ENCODE peak calls at places on chromosome 19, in eight cellular contexts. S is transverse colon, P is A549, E is nephron progenitor cell, R is IMR-90, Q is HepG2, Y is HFFc6, Z is retinal pigment epithelial cell. M is an unnamed sample.

GRCh38 chr19:30385174-30385573 is 13.0 kb downstream of the ZNF536 start:
- DNase-seq in S (no peak), P (no peak), E (no peak), R (no peak), Q (no peak), Y (no peak), Z (no peak), M (no peak)

GRCh38 chr19:12884926-12885748 is 1.9 kb downstream of the KLF1 start:
- DNase-seq in S (peak), P (peak), E (peak), R (peak), Q (peak), Y (no peak), Z (no peak), M (peak)

GRCh38 chr19:45125975-45126493 is 33.1 kb downstream of the PPP1R37 start:
- DNase-seq in S (peak), P (peak), E (peak), R (peak), Q (peak), Y (peak), Z (no peak), M (peak)

GRCh38 chr19:13008926-13009787 is 13.9 kb downstream of the NFIX start:
- DNase-seq in S (no peak), P (no peak), E (no peak), R (no peak), Q (no peak), Y (no peak), Z (no peak), M (no peak)

GRCh38 chr19:34310494-34310981 is 54.5 kb upstream of the GPI start:
- DNase-seq in S (peak), P (no peak), E (no peak), R (no peak), Q (no peak), Y (no peak), Z (no peak), M (no peak)

GRCh38 chr19:12838182-12838890 is at the start of gene MAST1:
- DNase-seq in S (peak), P (peak), E (peak), R (no peak), Q (no peak), Y (no peak), Z (no peak), M (peak)

GRCh38 chr19:31175564-31176348 is 173.5 kb downstream of the TSHZ3 start:
- DNase-seq in S (no peak), P (no peak), E (no peak), R (no peak), Q (no peak), Y (no peak), Z (no peak), M (no peak)

GRCh38 chr19:18760440-18761383 is 30.4 kb downstream of the COMP start:
- DNase-seq in S (no peak), P (no peak), E (no peak), R (no peak), Q (no peak), Y (no peak), Z (no peak), M (no peak)

GRCh38 chr19:6532244-6532999 is 1.6 kb downstream of the TNFSF9 start:
- DNase-seq in S (no peak), P (peak), E (no peak), R (no peak), Q (no peak), Y (no peak), Z (no peak), M (no peak)

GRCh38 chr19:48271531-48272151 is 1.8 kb downstream of the ZNF114 start:
- DNase-seq in S (peak), P (peak), E (peak), R (peak), Q (peak), Y (peak), Z (no peak), M (peak)

GRCh38 chr19:50658438-50659317 is 9.4 kb downstream of the C19orf81 start:
- DNase-seq in S (peak), P (peak), E (peak), R (peak), Q (no peak), Y (no peak), Z (no peak), M (peak)

GRCh38 chr19:3766520-3766919 is 4.0 kb downstream of the MRPL54 start:
- DNase-seq in S (no peak), P (no peak), E (no peak), R (no peak), Q (no peak), Y (no peak), Z (no peak), M (no peak)

GRCh38 chr19:51861870-51862622 is 25.7 kb downstream of the ZNF577 start:
- DNase-seq in S (no peak), P (no peak), E (no peak), R (no peak), Q (no peak), Y (no peak), Z (no peak), M (no peak)

GRCh38 chr19:17210296-17210695 is 4.9 kb upstream of the USE1 start:
- DNase-seq in S (no peak), P (no peak), E (no peak), R (peak), Q (no peak), Y (no peak), Z (no peak), M (no peak)

GRCh38 chr19:30877591-30878230 is 471.5 kb downstream of the TSHZ3 start:
- DNase-seq in S (no peak), P (no peak), E (no peak), R (no peak), Q (no peak), Y (no peak), Z (no peak), M (no peak)

GRCh38 chr19:10095622-10095947 is 6.9 kb downstream of the ANGPTL6 start:
- DNase-seq in S (no peak), P (no peak), E (no peak), R (no peak), Q (no peak), Y (no peak), Z (no peak), M (no peak)

DNA sequence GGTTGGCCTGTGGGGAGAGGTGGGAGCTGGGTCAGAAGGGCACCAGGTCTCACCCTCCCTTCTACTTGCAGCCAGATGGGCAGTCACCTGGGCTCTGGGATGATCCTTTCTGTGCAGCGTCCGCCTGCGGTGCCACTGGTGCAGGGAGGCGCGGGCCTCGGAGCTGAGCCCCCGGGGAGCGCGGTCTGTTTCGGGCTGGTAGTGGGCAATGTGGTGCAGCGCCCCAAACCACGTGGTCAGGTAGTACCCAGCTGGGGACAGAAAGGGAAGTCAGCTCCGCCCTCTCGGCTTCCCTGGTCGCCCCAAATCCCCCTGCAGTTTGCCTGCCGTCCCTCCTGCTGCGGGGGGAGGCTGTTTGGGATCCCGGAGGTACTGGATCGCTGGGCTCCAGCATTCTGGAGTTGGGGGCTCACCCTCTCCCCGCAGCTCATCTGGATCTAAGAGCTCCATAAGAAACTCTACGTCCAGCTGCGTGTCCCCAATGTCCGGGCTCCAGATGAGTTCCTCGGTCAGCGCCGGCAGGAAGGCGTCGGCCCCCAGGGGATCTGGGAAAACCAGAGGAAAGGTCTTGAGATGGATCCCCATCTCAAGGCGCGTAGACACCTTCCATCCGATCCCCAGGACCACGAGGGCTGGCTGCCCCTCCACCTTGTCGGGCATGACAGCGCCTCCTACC is 8.8 kb downstream of the RINL start:
- DNase-seq in S (peak), P (no peak), E (no peak), R (no peak), Q (no peak), Y (no peak), Z (no peak), M (no peak)
- TF ChIP-seq CTCF in S (no peak), P (no peak), E (no peak), R (no peak), Q (no peak), Y (no peak), Z (no peak), M (no peak)

DNA sequence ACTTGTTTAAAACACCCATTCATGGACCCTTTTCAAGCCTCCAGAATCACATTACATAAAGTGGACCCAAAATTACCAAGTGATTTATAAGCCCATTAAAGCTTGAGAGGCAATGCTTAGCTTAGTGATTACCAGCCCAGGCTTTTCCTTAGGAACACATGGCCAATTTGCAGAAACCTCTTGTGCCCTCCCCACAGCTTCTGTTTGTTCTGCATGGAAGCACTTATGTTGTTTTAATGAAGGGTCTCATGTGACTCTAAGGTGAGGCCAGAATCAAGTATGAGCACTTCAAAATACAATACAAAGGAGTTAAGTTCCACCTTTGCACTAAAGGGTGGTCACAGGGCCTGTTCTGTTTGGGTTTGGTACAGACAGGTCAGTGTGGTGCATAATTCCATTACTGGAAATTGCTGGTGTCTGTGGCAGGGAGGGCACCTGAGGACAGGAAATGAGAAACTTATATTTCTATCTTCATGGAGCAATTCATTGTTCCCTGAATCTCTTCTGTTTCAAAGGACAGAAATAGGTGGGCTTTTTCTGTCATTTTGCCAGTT is 15.3 kb downstream of the ZNF486 start:
- DNase-seq in S (no peak), P (no peak), E (no peak), R (no peak), Q (no peak), Y (no peak), Z (no peak), M (no peak)
- TF ChIP-seq CTCF in S (no peak), P (no peak), E (no peak), R (no peak), Q (no peak), Y (no peak), Z (no peak), M (no peak)

DNA sequence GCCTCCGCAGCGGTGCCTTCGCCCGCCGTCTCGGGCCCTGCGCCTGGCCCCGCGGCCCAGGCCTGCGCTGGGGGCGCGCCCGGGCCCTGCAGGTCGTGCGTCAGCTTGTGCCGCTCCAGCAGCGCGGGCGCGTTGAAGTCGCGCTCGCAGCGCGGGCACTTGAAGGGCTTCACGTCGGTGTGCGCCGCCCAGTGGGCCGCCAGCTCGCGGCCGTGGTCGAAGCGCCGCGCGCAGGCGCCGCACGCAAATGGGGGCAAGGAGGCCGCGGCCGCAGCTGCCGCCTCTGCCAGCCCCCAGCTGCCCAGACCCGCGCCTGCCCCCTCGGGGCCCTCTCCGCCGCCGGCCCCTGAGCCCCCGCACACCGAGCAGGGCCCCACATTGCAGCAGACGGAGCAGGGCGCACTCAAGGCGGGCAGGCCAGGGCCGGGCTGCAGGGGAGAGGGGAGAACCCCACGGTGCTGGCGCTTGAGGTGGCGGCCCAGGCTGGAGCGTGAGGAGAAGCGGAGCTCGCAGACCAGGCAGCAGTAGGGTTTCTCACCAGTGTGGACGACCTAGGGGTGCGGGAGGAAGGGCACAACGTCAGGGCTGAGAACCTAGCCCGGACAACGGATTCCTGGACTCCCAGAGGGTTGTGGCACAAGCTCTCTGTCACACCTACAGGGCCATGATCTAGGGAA is 6.1 kb downstream of the FIZ1 start:
- DNase-seq in S (no peak), P (no peak), E (no peak), R (no peak), Q (no peak), Y (no peak), Z (no peak), M (no peak)
- TF ChIP-seq CTCF in S (no peak), P (no peak), E (no peak), R (no peak), Q (no peak), Y (no peak), Z (no peak), M (no peak)

GRCh38 chr19:27774827-27775226 is 1438.1 kb downstream of the UQCRFS1 start:
- DNase-seq in S (no peak), P (peak), E (no peak), R (no peak), Q (peak), Y (peak), Z (no peak), M (no peak)
- TF ChIP-seq CTCF in S (peak), P (no peak), E (no peak), R (peak), Q (peak), Y (peak), Z (peak), M (no peak)

GRCh38 chr19:38044267-38045111 is 137.5 kb downstream of the SIPA1L3 start:
- DNase-seq in S (no peak), P (peak), E (no peak), R (peak), Q (no peak), Y (peak), Z (no peak), M (no peak)
- TF ChIP-seq CTCF in S (no peak), P (peak), E (no peak), R (peak), Q (no peak), Y (peak), Z (no peak), M (no peak)

DNA sequence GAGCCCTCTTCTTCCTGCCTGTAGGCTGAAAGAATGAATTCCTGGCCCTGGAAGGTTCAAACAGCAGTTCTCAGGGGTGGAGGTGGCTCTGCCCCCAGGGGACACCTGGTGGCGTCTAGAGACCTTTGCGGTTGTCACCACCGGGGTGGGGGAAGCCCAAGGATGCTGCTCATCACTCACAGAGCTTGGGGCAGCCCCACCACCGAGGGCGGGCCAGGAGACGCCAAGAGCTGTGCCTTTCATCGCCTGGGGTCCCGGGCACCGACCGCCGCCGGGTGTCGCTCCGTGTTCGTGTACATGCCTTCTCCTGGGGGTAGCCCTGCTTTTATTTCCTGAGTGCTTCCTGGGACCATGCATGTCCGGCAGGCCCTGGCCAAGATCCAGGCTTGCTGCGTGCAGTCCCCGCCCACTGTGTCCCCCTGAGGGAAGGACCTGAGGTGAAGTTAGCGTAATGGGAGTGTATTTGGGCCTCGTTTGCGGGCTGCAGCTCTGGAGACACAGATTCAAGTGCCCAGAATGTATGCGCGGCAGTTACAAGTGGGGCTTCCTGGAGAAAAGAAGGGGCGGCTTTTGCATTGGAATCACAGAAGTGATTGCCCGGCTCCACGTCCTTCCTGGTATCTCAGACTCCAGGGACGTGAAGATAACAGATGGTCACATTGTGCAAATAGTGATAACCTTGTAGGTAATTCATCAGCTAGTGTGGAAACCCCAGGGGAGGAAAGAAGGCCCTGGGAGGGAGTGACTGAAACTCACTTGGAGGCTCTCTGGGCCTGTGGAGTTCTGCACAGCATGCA is 7.8 kb downstream of the DOT1L start:
- DNase-seq in S (peak), P (no peak), E (no peak), R (peak), Q (peak), Y (no peak), Z (no peak), M (no peak)
- TF ChIP-seq CTCF in S (no peak), P (no peak), E (no peak), R (peak), Q (peak), Y (peak), Z (peak), M (peak)

M was measured in progenitor cell of endocrine pancreas.